ENCODE peak calls at places on chromosome 15, in nine cellular contexts. P, J, Q, A, G, F, O, U and I are unnamed samples.

GRCh38 chr15:75704263-75704615 is 8.4 kb downstream of the CSPG4 start:
- DNase-seq in P (no peak), J (no peak), Q (no peak), A (no peak), G (no peak), F (no peak), O (no peak), U (no peak), I (no peak)

GRCh38 chr15:31236184-31237041 is 90.2 kb upstream of the KLF13 start:
- DNase-seq in P (peak; percentile 81), J (peak; percentile 89), Q (peak; percentile 98), A (no peak), G (peak; percentile 83), F (no peak), O (peak; percentile 89), U (no peak), I (peak; percentile 64)

GRCh38 chr15:45428491-45428890 is 50.1 kb upstream of the GATM start:
- DNase-seq in P (no peak), J (no peak), Q (no peak), A (no peak), G (no peak), F (no peak), O (no peak), U (no peak), I (no peak)

GRCh38 chr15:90099072-90099867 is 3.0 kb downstream of the IDH2 start:
- DNase-seq in P (no peak), J (no peak), Q (no peak), A (no peak), G (no peak), F (peak; percentile 88), O (no peak), U (no peak), I (no peak)

GRCh38 chr15:89664441-89664840 is 9.2 kb upstream of the KIF7 start:
- DNase-seq in P (no peak), J (no peak), Q (no peak), A (no peak), G (no peak), F (no peak), O (no peak), U (no peak), I (no peak)

GRCh38 chr15:95598456-95598855 is 732.0 kb upstream of the NR2F2 start:
- DNase-seq in P (no peak), J (no peak), Q (no peak), A (no peak), G (no peak), F (no peak), O (no peak), U (no peak), I (no peak)

GRCh38 chr15:48974865-48975264 is 11.1 kb upstream of the SHC4 start:
- DNase-seq in P (peak; percentile 4), J (no peak), Q (peak; percentile 48), A (no peak), G (no peak), F (no peak), O (no peak), U (no peak), I (no peak)

GRCh38 chr15:60044636-60045273 is 40.6 kb downstream of the FOXB1 start:
- DNase-seq in P (no peak), J (no peak), Q (no peak), A (no peak), G (no peak), F (peak; percentile 82), O (no peak), U (peak; percentile 33), I (no peak)

GRCh38 chr15:48177383-48177874 is 666 bp downstream of the MYEF2 start:
- DNase-seq in P (no peak), J (no peak), Q (peak; percentile 59), A (no peak), G (peak; percentile 44), F (peak; percentile 59), O (peak; percentile 13), U (no peak), I (no peak)

GRCh38 chr15:99146661-99147060 is 41.8 kb downstream of the SYNM start:
- DNase-seq in P (no peak), J (no peak), Q (no peak), A (no peak), G (no peak), F (no peak), O (no peak), U (no peak), I (no peak)

GRCh38 chr15:69451951-69452701 is 492 bp upstream of the RPLP1 start:
- DNase-seq in P (no peak), J (peak; percentile 25), Q (peak; percentile 63), A (no peak), G (peak; percentile 39), F (peak; percentile 76), O (no peak), U (no peak), I (peak; percentile 63)

GRCh38 chr15:66724732-66725467 is 22.9 kb downstream of the SMAD6 start:
- DNase-seq in P (no peak), J (no peak), Q (no peak), A (no peak), G (no peak), F (no peak), O (no peak), U (no peak), I (peak; percentile 24)